ENCODE peak calls at places on chromosomes 2 and 18, in five cellular contexts. D is IMR-90, K is transverse colon, P is K562, H is cardiac fibroblast. Y is an unnamed sample.

GRCh38 chr2:69385443-69386151 is 1.4 kb downstream of the GFPT1 start:
- DNase-seq in D (peak; percentile 35), K (peak; percentile 28), P (no peak), H (peak; percentile 39), Y (no peak)

GRCh38 chr18:79930020-79930642 is 21.3 kb downstream of the SLC66A2 start:
- DNase-seq in D (peak; percentile 13), K (no peak), P (no peak), H (no peak), Y (no peak)

GRCh38 chr18:49944681-49945080 is 131.3 kb upstream of the ACAA2 start:
- DNase-seq in D (peak; percentile 7), K (no peak), P (no peak), H (peak; percentile 3), Y (peak; percentile 78)

GRCh38 chr2:171541202-171541884 is 19.1 kb downstream of the CYBRD1 start:
- DNase-seq in D (no peak), K (no peak), P (peak; percentile 74), H (no peak), Y (no peak)

GRCh38 chr2:128579825-128580224 is 261.2 kb upstream of the HS6ST1 start:
- DNase-seq in D (no peak), K (no peak), P (no peak), H (no peak), Y (no peak)

GRCh38 chr18:11392292-11392691 is 217.1 kb upstream of the SLC35G4 start:
- DNase-seq in D (no peak), K (no peak), P (peak; percentile 65), H (no peak), Y (peak; percentile 59)

GRCh38 chr2:70789304-70790078 is 952 bp downstream of the FIGLA start:
- DNase-seq in D (peak; percentile 25), K (peak; percentile 36), P (peak; percentile 52), H (peak; percentile 60), Y (peak; percentile 90)

GRCh38 chr18:79583984-79584401 is 95.6 kb upstream of the CTDP1 start:
- DNase-seq in D (no peak), K (peak; percentile 6), P (no peak), H (no peak), Y (no peak)

GRCh38 chr18:62449490-62450104 is 73.2 kb upstream of the ZCCHC2 start:
- DNase-seq in D (no peak), K (no peak), P (no peak), H (no peak), Y (no peak)

GRCh38 chr2:191656389-191656788 is 21.5 kb upstream of the NABP1 start:
- DNase-seq in D (peak; percentile 86), K (no peak), P (no peak), H (peak; percentile 92), Y (no peak)

GRCh38 chr2:27737676-27738348 is 33.7 kb upstream of the MRPL33 start:
- DNase-seq in D (peak; percentile 84), K (no peak), P (no peak), H (peak; percentile 96), Y (no peak)

GRCh38 chr2:191350826-191351225 is 105.6 kb downstream of the MYO1B start:
- DNase-seq in D (peak; percentile 52), K (no peak), P (no peak), H (no peak), Y (no peak)

GRCh38 chr2:231761735-231762134 is 19.3 kb downstream of the PDE6D start:
- DNase-seq in D (no peak), K (no peak), P (no peak), H (peak; percentile 48), Y (no peak)

GRCh38 chr2:8495189-8495855 is 186.5 kb upstream of the ID2 start:
- DNase-seq in D (no peak), K (no peak), P (no peak), H (no peak), Y (no peak)

GRCh38 chr2:180505203-180505602 is 475.2 kb upstream of the UBE2E3 start:
- DNase-seq in D (peak; percentile 70), K (no peak), P (no peak), H (no peak), Y (no peak)

GRCh38 chr2:189440644-189440946 is 679 bp upstream of the WDR75 start:
- DNase-seq in D (no peak), K (no peak), P (no peak), H (no peak), Y (no peak)

GRCh38 chr2:208097801-208098200 is 26.5 kb downstream of the CRYGD start:
- DNase-seq in D (no peak), K (no peak), P (no peak), H (peak; percentile 57), Y (no peak)

GRCh38 chr2:158968396-158969161 is at the start of gene TANC1:
- DNase-seq in D (peak; percentile 90), K (peak; percentile 96), P (peak; percentile 65), H (peak; percentile 95), Y (peak; percentile 98)

GRCh38 chr2:222637072-222637471 is 18.8 kb downstream of the FARSB start:
- DNase-seq in D (no peak), K (peak; percentile 44), P (no peak), H (no peak), Y (no peak)

GRCh38 chr18:72848534-72849237 is 19.1 kb downstream of the NETO1 start:
- DNase-seq in D (no peak), K (no peak), P (no peak), H (no peak), Y (no peak)

GRCh38 chr2:74845991-74846390 is 12.1 kb downstream of the HK2 start:
- DNase-seq in D (peak; percentile 47), K (no peak), P (no peak), H (no peak), Y (no peak)

GRCh38 chr2:145546091-145546490 is 1026.2 kb upstream of the ZEB2 start:
- DNase-seq in D (peak; percentile 76), K (no peak), P (peak; percentile 9), H (peak; percentile 20), Y (no peak)

GRCh38 chr2:182504903-182505302 is 78.1 kb upstream of the PDE1A start:
- DNase-seq in D (peak; percentile 91), K (no peak), P (no peak), H (peak; percentile 97), Y (no peak)

GRCh38 chr2:235940330-235940729 is 227.9 kb downstream of the GBX2 start:
- DNase-seq in D (peak; percentile 97), K (peak; percentile 21), P (peak; percentile 47), H (peak; percentile 96), Y (no peak)